ENCODE peak calls at places on chromosomes 12 and 14, in six cellular contexts. V is CD8-positive, alpha-beta T cell; Z is CD4-positive, alpha-beta T cell; I is AG04450; J is neuronal stem cell; A is fibroblast of lung. B is an unnamed sample.
A peak's percentile ranks its signal among the peaks of the same experiment; 100 is the strongest.

GRCh38 chr12:124758266-124759200 is 105.1 kb downstream of the SCARB1 start:
- DNase-seq in V (no peak), Z (no peak), I (no peak), J (no peak), A (no peak), B (no peak)

GRCh38 chr14:31937730-31938346 is 139.3 kb upstream of the ARHGAP5 start:
- DNase-seq in V (peak; percentile 50), Z (peak; percentile 32), I (no peak), J (no peak), A (peak; percentile 58), B (no peak)

GRCh38 chr12:74111688-74112360 is 425.8 kb upstream of the ATXN7L3B start:
- DNase-seq in V (no peak), Z (no peak), I (no peak), J (peak; percentile 24), A (no peak), B (peak; percentile 22)

GRCh38 chr12:104695453-104696148 is 238.9 kb downstream of the CHST11 start:
- DNase-seq in V (peak; percentile 57), Z (peak; percentile 56), I (peak; percentile 59), J (no peak), A (peak; percentile 85), B (no peak)

GRCh38 chr14:74516451-74517155 is 23.0 kb downstream of the ISCA2 start:
- DNase-seq in V (no peak), Z (no peak), I (no peak), J (no peak), A (no peak), B (no peak)

GRCh38 chr12:5437657-5438056 is 5.7 kb downstream of the NTF3 start:
- DNase-seq in V (no peak), Z (no peak), I (no peak), J (no peak), A (no peak), B (no peak)

GRCh38 chr14:99158646-99159165 is 113.3 kb downstream of the BCL11B start:
- DNase-seq in V (no peak), Z (no peak), I (no peak), J (no peak), A (no peak), B (no peak)

GRCh38 chr12:120041386-120042231 is 52.6 kb downstream of the BICDL1 start:
- DNase-seq in V (peak; percentile 15), Z (peak; percentile 66), I (no peak), J (no peak), A (no peak), B (no peak)

GRCh38 chr14:88005050-88005481 is at the start of gene GPR65:
- DNase-seq in V (peak; percentile 26), Z (no peak), I (no peak), J (no peak), A (no peak), B (no peak)

GRCh38 chr14:85483037-85483436 is 46.9 kb upstream of the FLRT2 start:
- DNase-seq in V (no peak), Z (no peak), I (no peak), J (no peak), A (no peak), B (no peak)

GRCh38 chr12:63802012-63802608 is 22.4 kb downstream of the RXYLT1 start:
- DNase-seq in V (no peak), Z (no peak), I (no peak), J (no peak), A (peak; percentile 48), B (no peak)

GRCh38 chr12:124680863-124681778 is 113.7 kb upstream of the NCOR2 start:
- DNase-seq in V (peak; percentile 15), Z (no peak), I (no peak), J (peak; percentile 48), A (peak; percentile 96), B (peak; percentile 27)

GRCh38 chr14:75343914-75344313 is 65.3 kb downstream of the FOS start:
- DNase-seq in V (no peak), Z (no peak), I (no peak), J (no peak), A (no peak), B (no peak)

GRCh38 chr14:36805116-36805515 is 143.5 kb downstream of the PAX9 start:
- DNase-seq in V (no peak), Z (no peak), I (no peak), J (peak; percentile 21), A (no peak), B (no peak)

GRCh38 chr14:35369701-35370191 is 34.8 kb downstream of the NFKBIA start:
- DNase-seq in V (peak; percentile 24), Z (no peak), I (no peak), J (no peak), A (no peak), B (no peak)

GRCh38 chr12:69024413-69024812 is 91.4 kb upstream of the CPM start:
- DNase-seq in V (no peak), Z (no peak), I (no peak), J (no peak), A (peak; percentile 27), B (no peak)

DNA sequence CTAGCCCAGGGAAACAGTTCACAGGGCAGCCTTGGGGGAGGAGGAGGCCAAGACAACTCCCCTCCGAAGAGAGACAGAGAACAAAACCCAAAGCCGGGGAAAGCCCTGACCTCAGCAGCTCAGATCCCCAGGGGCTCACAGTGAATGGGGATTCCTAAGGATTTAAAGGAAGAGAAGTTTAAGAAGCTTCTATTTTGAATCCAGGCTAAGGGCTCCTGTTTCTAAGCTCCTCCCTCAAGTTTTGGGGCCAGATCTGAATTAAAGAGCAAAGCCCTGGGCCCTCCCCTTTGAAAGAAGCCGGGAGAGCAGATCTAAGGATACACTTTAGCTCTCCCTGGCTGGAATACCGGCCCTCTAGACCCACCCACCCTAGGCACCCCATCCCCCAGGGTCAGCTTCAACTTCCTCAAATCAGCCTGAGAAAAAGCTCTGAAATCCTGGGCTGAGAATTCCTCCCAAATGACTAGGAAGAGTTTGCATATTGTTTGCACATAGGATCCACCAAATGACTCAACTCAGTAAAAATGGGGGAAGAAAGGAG is 3.9 kb downstream of the KDM2B start:
- DNase-seq in V (no peak), Z (no peak), I (peak; percentile 81), J (peak; percentile 87), A (peak; percentile 87), B (peak; percentile 74)
- H3K27ac ChIP-seq in V (no peak overlapping the region), Z (no peak overlapping the region), I (peak overlapping the region; percentile 98), J (peak overlapping the region; percentile 99), A (peak overlapping the region; percentile 90), B (peak overlapping the region; percentile 93)

DNA sequence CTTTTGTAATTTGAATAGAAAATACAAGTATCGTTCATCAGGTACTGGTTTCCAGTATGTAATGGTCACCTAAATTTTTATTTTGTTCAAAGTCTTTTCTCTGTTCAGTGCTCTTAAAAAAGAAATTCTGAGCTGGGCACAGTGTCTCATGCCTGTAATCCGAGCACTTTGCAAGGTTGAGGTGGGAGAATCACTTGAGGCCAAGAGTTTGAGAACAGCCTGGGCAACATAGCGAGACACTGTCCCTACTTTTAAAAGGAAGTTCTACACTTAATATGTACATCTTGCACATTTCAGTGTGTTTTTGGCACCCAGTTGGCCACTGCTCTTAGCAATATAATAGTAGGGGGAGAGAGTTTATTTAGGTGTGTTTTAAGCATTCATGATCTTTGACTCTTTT is 27.9 kb downstream of the PCNX1 start:
- DNase-seq in V (no peak), Z (no peak), I (no peak), J (no peak), A (no peak), B (no peak)
- H3K27ac ChIP-seq in V (no peak overlapping the region), Z (peak overlapping the region; percentile 27), I (no peak overlapping the region), J (no peak overlapping the region), A (peak overlapping the region; percentile 45), B (no peak overlapping the region)

DNA sequence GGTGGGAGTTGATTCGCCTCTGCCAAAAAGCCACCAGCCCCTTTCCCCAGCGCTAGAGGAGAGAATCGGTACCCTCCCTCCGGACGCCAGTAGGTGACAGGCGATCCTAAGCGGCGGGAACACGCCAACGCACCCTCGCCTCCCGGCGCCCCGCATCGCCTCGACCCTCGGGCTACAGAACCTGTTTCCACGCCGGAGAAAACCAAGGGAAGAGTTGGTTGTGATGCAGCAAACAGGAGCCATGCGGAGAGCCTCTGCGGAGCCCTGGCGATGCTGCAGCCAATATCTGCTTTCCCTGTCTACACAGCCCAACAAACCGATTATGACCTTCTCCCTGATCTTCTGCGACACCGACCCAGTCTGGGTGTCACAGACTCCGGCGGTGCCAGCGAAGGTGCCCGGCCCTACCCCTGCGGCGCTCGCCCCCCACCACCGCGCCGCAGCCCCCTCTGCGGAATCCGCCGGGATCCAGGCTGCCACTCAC is 523 bp downstream of the PRICKLE1 start:
- DNase-seq in V (no peak), Z (no peak), I (no peak), J (peak; percentile 43), A (peak; percentile 48), B (no peak)
- H3K27ac ChIP-seq in V (no peak overlapping the region), Z (no peak overlapping the region), I (no peak overlapping the region), J (no peak overlapping the region), A (peak overlapping the region; percentile 27), B (no peak overlapping the region)

GRCh38 chr12:72349491-72349890 is 77.3 kb downstream of the TRHDE start:
- DNase-seq in V (no peak), Z (no peak), I (no peak), J (no peak), A (no peak), B (no peak)
- H3K27ac ChIP-seq in V (no peak overlapping the region), Z (no peak overlapping the region), I (no peak overlapping the region), J (no peak overlapping the region), A (no peak overlapping the region), B (no peak overlapping the region)

GRCh38 chr12:103548622-103549601 is 38.2 kb upstream of the STAB2 start:
- DNase-seq in V (peak; percentile 75), Z (peak; percentile 44), I (peak; percentile 36), J (peak; percentile 72), A (peak; percentile 75), B (peak; percentile 78)
- H3K27ac ChIP-seq in V (no peak overlapping the region), Z (no peak overlapping the region), I (no peak overlapping the region), J (no peak overlapping the region), A (no peak overlapping the region), B (no peak overlapping the region)

DNA sequence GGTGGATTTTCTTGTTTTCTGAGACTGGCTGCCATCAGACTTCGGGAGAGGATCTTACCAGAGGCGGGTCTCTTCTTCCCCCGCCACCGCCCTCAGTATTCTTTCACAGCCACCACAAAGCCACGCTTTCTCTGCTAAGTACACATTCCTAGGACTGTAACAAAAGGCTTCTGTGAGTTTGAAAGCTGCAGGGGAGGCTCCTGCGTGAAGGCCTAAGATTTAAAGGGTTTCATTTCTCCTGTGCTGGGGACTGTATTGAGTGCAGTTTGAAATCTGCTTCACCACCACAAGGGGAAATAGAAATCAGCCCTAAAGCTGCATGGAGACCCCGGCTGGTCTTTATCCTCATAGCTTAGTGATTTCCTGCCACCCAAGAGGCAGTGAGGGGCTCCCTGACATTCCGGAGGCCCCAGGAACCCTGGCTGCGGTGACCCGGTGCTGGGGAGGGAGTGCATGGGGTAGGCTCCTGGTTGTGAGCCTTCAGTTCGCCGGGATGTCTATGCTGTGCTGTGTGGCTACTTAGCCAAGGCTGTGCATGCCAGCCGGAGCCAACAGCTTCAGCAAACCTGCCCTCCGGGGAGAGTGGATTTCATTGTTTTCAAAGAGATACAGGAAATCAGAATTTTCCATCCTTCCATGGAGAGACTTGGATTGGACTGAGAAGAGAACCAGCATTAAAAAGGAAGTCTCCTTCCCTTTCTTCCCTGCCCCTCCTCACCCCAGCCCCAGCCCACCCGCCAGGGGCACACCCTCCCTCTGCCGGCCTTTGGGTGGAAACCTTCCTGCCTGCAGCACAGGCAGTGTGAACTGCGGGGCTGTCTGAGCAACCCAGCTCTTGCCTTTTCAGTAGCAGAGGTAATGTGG is 163.3 kb downstream of the ETV6 start:
- DNase-seq in V (peak; percentile 23), Z (peak; percentile 13), I (no peak), J (peak; percentile 71), A (no peak), B (no peak)
- H3K27ac ChIP-seq in V (no peak overlapping the region), Z (no peak overlapping the region), I (peak overlapping the region; percentile 62), J (peak overlapping the region; percentile 94), A (no peak overlapping the region), B (no peak overlapping the region)

DNA sequence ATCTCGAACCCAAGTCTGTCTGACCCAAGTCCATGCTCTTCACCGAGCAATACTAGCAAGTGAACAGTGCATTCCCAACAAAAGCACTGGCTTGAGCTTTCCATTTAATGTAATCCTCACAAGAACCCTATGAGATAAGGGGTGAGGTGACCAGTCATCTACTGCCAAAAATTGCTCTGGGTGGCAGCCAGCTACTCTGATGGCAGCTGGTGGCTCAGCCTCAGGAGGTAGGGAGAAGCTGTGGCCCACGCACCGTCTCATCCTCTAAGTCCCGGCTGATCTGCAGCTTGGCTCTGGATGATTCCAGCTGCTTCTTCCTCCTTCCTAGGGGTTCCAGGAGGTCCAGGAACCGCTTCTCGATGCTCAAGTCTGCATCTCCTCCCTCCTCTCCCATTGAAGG is 75.2 kb downstream of the PLEKHG3 start:
- DNase-seq in V (no peak), Z (no peak), I (no peak), J (no peak), A (no peak), B (no peak)
- H3K27ac ChIP-seq in V (no peak overlapping the region), Z (no peak overlapping the region), I (no peak overlapping the region), J (no peak overlapping the region), A (no peak overlapping the region), B (no peak overlapping the region)